ENCODE peak calls at places on chromosomes 12 and 14, in nine cellular contexts. K, V, X, L, Q, J, D, N and O are unnamed samples.

GRCh38 chr12:55707841-55708694 is at the start of gene ITGA7:
- DNase-seq in V (peak), N (no peak), D (peak), J (peak), Q (no peak), L (no peak), K (peak), X (peak), O (peak)

GRCh38 chr14:71725802-71726638 is 206.2 kb upstream of the RGS6 start:
- DNase-seq in X (no peak), Q (no peak), D (no peak), V (no peak), K (no peak), N (no peak), L (no peak), J (no peak), O (no peak)

GRCh38 chr14:103540816-103541493 is 12.0 kb downstream of the TRMT61A start:
- DNase-seq in J (no peak), K (no peak), L (no peak), V (no peak), X (no peak), D (no peak), N (no peak), Q (no peak), O (peak)

GRCh38 chr14:61347771-61348443 is 26.5 kb downstream of the PRKCH start:
- DNase-seq in D (no peak), Q (no peak), J (no peak), V (no peak), L (no peak), N (no peak), K (no peak), X (no peak), O (no peak)

GRCh38 chr12:117774986-117775775 is 193.6 kb downstream of the KSR2 start:
- DNase-seq in D (no peak), X (no peak), J (no peak), N (no peak), V (no peak), L (no peak), Q (no peak), K (no peak), O (no peak)

GRCh38 chr12:65720739-65721138 is 103.5 kb upstream of the HMGA2 start:
- DNase-seq in L (no peak), K (no peak), V (no peak), X (no peak), J (no peak), Q (no peak), D (no peak), N (no peak), O (no peak)

GRCh38 chr14:89401241-89401640 is 15.8 kb downstream of the FOXN3 start:
- DNase-seq in L (no peak), V (no peak), K (no peak), J (peak), X (no peak), D (no peak), N (no peak), Q (no peak), O (no peak)

GRCh38 chr12:53232641-53233538 is 881 bp upstream of the RARG start:
- DNase-seq in N (peak), X (peak), K (peak), D (no peak), J (peak), L (no peak), V (peak), Q (no peak), O (peak)

GRCh38 chr12:6943387-6943718 is 263 bp upstream of the RNU7-1 start:
- DNase-seq in K (peak), X (peak), D (no peak), Q (no peak), N (peak), V (peak), J (peak), L (peak), O (peak)

GRCh38 chr12:121926874-121927706 is 8.7 kb downstream of the CFAP251 start:
- DNase-seq in D (no peak), V (no peak), X (no peak), J (no peak), Q (peak), K (no peak), L (no peak), N (no peak), O (no peak)

GRCh38 chr12:52010152-52010622 is 3.4 kb downstream of the TAMALIN start:
- DNase-seq in K (no peak), N (peak), V (peak), J (peak), X (peak), L (peak), D (peak), Q (no peak), O (peak)

GRCh38 chr14:91985008-91985407 is 37.5 kb upstream of the FBLN5 start:
- DNase-seq in Q (no peak), L (no peak), K (no peak), X (no peak), V (no peak), J (no peak), D (no peak), N (no peak), O (no peak)

GRCh38 chr12:49348781-49349180 is 2.1 kb downstream of the DNAJC22 start:
- DNase-seq in J (peak), D (no peak), X (peak), Q (no peak), L (no peak), V (no peak), K (no peak), N (no peak), O (peak)

DNA sequence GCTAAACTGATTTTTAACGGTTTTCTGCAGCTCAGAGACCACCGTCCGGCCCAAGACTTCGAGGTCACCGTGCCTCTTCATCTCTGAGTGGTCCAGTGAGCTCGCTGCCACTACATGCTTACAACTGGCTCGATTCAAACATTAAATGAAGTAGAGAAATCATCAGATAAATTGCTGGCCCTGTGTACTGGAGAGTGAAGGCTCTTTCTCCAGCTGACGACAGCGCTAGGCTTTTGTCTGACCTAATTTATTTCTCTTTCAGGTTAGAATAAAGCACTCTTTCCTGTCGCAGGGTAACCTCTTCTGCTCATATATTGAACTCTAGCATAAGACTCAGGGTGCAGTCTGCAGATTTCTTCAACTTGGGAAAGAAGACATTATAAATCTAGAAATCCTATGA is 6.4 kb downstream of the BCL11B start:
- DNase-seq in K (no peak), N (no peak), L (no peak), J (no peak), V (no peak), Q (no peak), D (no peak), X (no peak), O (no peak)
- H3K4me3 ChIP-seq in K (no peak), N (no peak), L (no peak), J (peak), V (no peak), Q (no peak), D (no peak), X (no peak), O (no peak)

GRCh38 chr14:68503186-68503825 is 289.6 kb downstream of the ZFP36L1 start:
- DNase-seq in Q (no peak), K (no peak), V (no peak), D (no peak), J (no peak), N (no peak), L (no peak), X (no peak), O (no peak)
- TF ChIP-seq EP300 in Q (no peak), K (no peak), V (no peak), D (no peak), J (no peak), N (no peak), L (no peak), X (no peak), O (no peak)

GRCh38 chr14:66109426-66109825 is 376.7 kb upstream of the CCDC196 start:
- DNase-seq in N (no peak), V (no peak), X (no peak), Q (no peak), J (no peak), D (no peak), K (no peak), L (no peak), O (no peak)
- TF ChIP-seq CTCF in N (no peak), V (no peak), X (no peak), Q (no peak), J (no peak), D (no peak), K (no peak), L (no peak), O (no peak)

GRCh38 chr14:99644723-99645544 is at the start of gene HHIPL1:
- DNase-seq in J (no peak), V (no peak), Q (no peak), D (no peak), X (no peak), K (no peak), N (no peak), L (no peak), O (no peak)

GRCh38 chr14:99644035-99644587 is 818 bp upstream of the HHIPL1 start:
- DNase-seq in D (no peak), L (no peak), V (no peak), Q (no peak), J (no peak), K (no peak), X (no peak), N (no peak), O (no peak)

GRCh38 chr14:99643343-99643742 is 1.6 kb upstream of the HHIPL1 start:
- DNase-seq in K (no peak), N (no peak), L (no peak), D (no peak), Q (no peak), V (no peak), X (no peak), J (no peak), O (no peak)

GRCh38 chr14:99647407-99647806 is 2.5 kb downstream of the HHIPL1 start:
- DNase-seq in D (no peak), V (no peak), L (no peak), Q (no peak), N (no peak), J (no peak), X (no peak), K (no peak), O (no peak)

GRCh38 chr14:99645545-99646505 is 896 bp downstream of the HHIPL1 start:
- DNase-seq in K (no peak), L (no peak), V (no peak), Q (no peak), N (no peak), J (no peak), D (no peak), X (no peak), O (no peak)
- H3K4me3 ChIP-seq in K (peak), L (no peak), V (peak), Q (no peak), N (peak), J (peak), D (peak), X (peak), O (peak)